ENCODE peak calls at places on chromosomes 5 and 9, in eight cellular contexts. H, J, X, O, Q, G, L and K are unnamed samples.

GRCh38 chr9:79776581-79776980 is 204.8 kb downstream of the TLE4 start:
- DNase-seq in G (peak), X (no peak), H (no peak), Q (no peak), L (no peak), J (no peak), O (no peak), K (no peak)

GRCh38 chr9:107888773-107889227 is 399.2 kb upstream of the KLF4 start:
- DNase-seq in J (no peak), X (peak), O (no peak), G (no peak), H (no peak), Q (no peak), L (no peak), K (peak)

GRCh38 chr9:37146372-37146771 is 26.0 kb downstream of the ZCCHC7 start:
- DNase-seq in X (no peak), H (no peak), G (no peak), O (no peak), Q (no peak), J (no peak), L (no peak), K (no peak)

GRCh38 chr5:144467795-144468194 is 297.1 kb downstream of the KCTD16 start:
- DNase-seq in J (peak), Q (no peak), O (no peak), G (peak), L (peak), H (peak), X (peak), K (peak)

GRCh38 chr5:6750142-6750840 is 37.1 kb downstream of the TENT4A start:
- DNase-seq in Q (no peak), J (no peak), H (no peak), G (no peak), X (no peak), O (peak), L (no peak), K (no peak)

GRCh38 chr5:98365126-98365525 is 408.3 kb upstream of the RGMB start:
- DNase-seq in L (no peak), Q (no peak), H (no peak), J (no peak), G (no peak), O (no peak), X (peak), K (no peak)

GRCh38 chr5:64923151-64923685 is 154.5 kb downstream of the CWC27 start:
- DNase-seq in L (no peak), H (peak), Q (no peak), O (no peak), G (peak), X (peak), J (peak), K (no peak)

GRCh38 chr9:115746496-115746895 is 407.1 kb upstream of the PAPPA start:
- DNase-seq in Q (no peak), O (no peak), J (peak), L (no peak), H (peak), G (no peak), X (no peak), K (no peak)

GRCh38 chr5:64210866-64211265 is 45.2 kb downstream of the RNF180 start:
- DNase-seq in J (peak), O (no peak), H (peak), L (no peak), G (peak), Q (no peak), X (peak), K (peak)

GRCh38 chr9:136662326-136662655 is 425 bp upstream of the EGFL7 start:
- DNase-seq in X (no peak), J (no peak), G (no peak), L (no peak), Q (no peak), H (no peak), O (peak), K (no peak)

GRCh38 chr9:77896269-77897245 is 135.1 kb downstream of the GNAQ start:
- DNase-seq in H (no peak), L (no peak), X (no peak), G (no peak), O (no peak), J (no peak), Q (no peak), K (no peak)

GRCh38 chr9:35342221-35342620 is 147.7 kb upstream of the RUSC2 start:
- DNase-seq in X (peak), Q (no peak), O (no peak), L (no peak), G (peak), J (peak), H (no peak), K (peak)

GRCh38 chr9:122307925-122308324 is 43.2 kb downstream of the MRRF start:
- DNase-seq in J (no peak), H (peak), X (no peak), O (no peak), L (no peak), G (peak), Q (no peak), K (no peak)

GRCh38 chr5:12460493-12461261 is 556.4 kb upstream of the CTNND2 start:
- DNase-seq in X (no peak), G (no peak), H (peak), L (no peak), Q (no peak), O (no peak), J (peak), K (no peak)

GRCh38 chr9:133078486-133078885 is 16.7 kb downstream of the CEL start:
- DNase-seq in Q (no peak), J (no peak), H (no peak), O (no peak), L (no peak), X (no peak), G (no peak), K (no peak)

GRCh38 chr5:134090482-134090881 is 24.0 kb upstream of the TCF7 start:
- DNase-seq in Q (no peak), O (no peak), H (no peak), L (no peak), X (no peak), G (no peak), J (no peak), K (no peak)

GRCh38 chr9:87595605-87596004 is 97.9 kb downstream of the DAPK1 start:
- DNase-seq in J (no peak), O (no peak), X (no peak), L (no peak), G (no peak), Q (no peak), H (no peak), K (no peak)

GRCh38 chr5:113378960-113379541 is 55.7 kb downstream of the TSSK1B start:
- DNase-seq in O (no peak), L (peak), X (peak), J (peak), Q (peak), G (peak), H (peak), K (peak)

GRCh38 chr5:170752257-170753215 is 31.0 kb upstream of the GABRP start:
- DNase-seq in O (no peak), X (no peak), Q (no peak), L (no peak), G (no peak), J (no peak), H (no peak), K (no peak)

GRCh38 chr9:32395483-32396216 is 11.2 kb downstream of the ACO1 start:
- DNase-seq in G (peak), J (peak), L (no peak), X (peak), O (no peak), Q (no peak), H (peak), K (peak)

GRCh38 chr5:59487838-59488729 is 405.4 kb downstream of the PDE4D start:
- DNase-seq in X (no peak), O (no peak), J (no peak), H (no peak), Q (no peak), G (no peak), L (no peak), K (no peak)

GRCh38 chr5:18850159-18850558 is 1137.8 kb downstream of the CDH18 start:
- DNase-seq in Q (no peak), J (no peak), L (no peak), O (no peak), G (no peak), X (no peak), H (no peak), K (no peak)

GRCh38 chr5:63131618-63132285 is 553.1 kb downstream of the LRRC70 start:
- DNase-seq in J (peak), O (no peak), X (peak), H (peak), Q (no peak), L (no peak), G (peak), K (peak)

GRCh38 chr5:74042559-74043357 is 416.8 kb downstream of the ARHGEF28 start:
- DNase-seq in X (peak), J (peak), H (peak), O (no peak), G (peak), Q (no peak), L (no peak), K (peak)

GRCh38 chr5:143161893-143162520 is 241.5 kb downstream of the NR3C1 start:
- DNase-seq in Q (no peak), X (peak), L (no peak), H (no peak), G (peak), O (no peak), J (peak), K (peak)

GRCh38 chr9:110648698-110649097 is 19.9 kb upstream of the MUSK start:
- DNase-seq in G (no peak), L (no peak), X (no peak), H (no peak), Q (no peak), O (no peak), J (no peak), K (no peak)

DNA sequence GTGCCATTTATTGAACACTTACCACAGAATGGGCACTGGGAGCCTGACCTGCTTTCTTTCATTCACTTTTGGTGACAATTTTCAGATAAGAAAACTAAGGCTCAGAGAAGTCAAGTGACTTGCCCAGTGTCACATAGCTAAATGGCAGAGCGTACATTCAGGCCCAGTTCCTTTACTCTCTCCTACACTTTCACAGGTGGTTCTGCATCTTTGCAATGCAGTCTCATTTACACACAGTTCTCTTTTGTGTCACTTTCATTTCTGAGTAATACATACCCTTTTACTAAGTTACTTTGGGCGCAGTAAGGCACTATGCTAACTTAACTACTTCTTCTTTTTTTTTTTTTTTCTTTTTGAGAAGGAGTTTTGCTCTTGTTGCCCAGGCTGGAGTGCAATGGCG is 8.3 kb downstream of the NFIL3 start:
- DNase-seq in H (no peak), Q (no peak), X (no peak), G (no peak), L (no peak), J (no peak), O (no peak), K (no peak)
- H3K4me3 ChIP-seq in H (no peak), Q (no peak), X (no peak), G (no peak), L (no peak), J (no peak), O (no peak), K (no peak)

GRCh38 chr9:22040760-22041159 is 31.7 kb upstream of the CDKN2B start:
- DNase-seq in H (peak), J (peak), L (no peak), Q (no peak), O (no peak), X (peak), G (peak), K (peak)

GRCh38 chr9:22035591-22036011 is 26.5 kb upstream of the CDKN2B start:
- DNase-seq in J (no peak), G (no peak), H (no peak), O (no peak), X (no peak), Q (no peak), L (no peak), K (no peak)

GRCh38 chr9:22036866-22037626 is 27.9 kb upstream of the CDKN2B start:
- DNase-seq in O (no peak), G (peak), J (peak), Q (no peak), X (peak), H (no peak), L (no peak), K (peak)

GRCh38 chr9:22039258-22039657 is 30.2 kb upstream of the CDKN2B start:
- DNase-seq in X (peak), L (no peak), Q (no peak), J (peak), O (no peak), G (no peak), H (no peak), K (no peak)

DNA sequence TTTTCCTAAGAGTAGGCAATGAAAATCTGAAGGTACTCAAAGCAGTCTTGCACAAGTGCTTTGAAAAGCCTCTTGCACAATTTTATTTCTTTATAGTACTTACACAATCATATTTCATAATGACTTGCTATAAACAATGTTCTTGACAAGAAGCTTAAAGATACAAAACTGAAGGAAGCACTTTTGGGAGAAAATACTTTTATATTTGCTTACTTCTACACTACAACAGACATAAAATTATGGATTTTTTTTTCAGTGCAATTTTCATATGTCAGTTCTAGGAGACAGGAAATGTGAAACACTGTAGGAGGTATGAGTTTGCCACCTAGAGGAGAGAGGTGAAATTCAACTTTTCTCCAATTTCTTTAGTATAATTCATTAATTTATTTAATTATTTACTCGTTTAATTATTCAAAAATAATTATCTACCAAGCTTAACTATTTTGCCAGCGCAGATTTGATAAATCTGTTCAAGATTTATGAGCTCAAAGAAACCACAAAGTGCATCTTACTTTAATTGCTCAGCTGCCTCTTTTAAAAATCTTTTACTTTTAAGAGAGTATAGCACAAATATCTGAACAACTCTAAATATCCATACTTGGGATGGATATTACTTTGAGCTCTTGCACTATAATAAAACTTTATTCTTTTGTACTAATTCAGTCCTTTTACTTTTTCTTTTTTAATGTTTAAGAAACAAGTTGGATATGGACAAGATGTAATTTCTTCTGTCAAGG is 29.0 kb upstream of the CDKN2B start:
- DNase-seq in J (peak), L (no peak), G (peak), H (peak), Q (no peak), X (peak), O (no peak), K (peak)
- TF ChIP-seq CTCF in J (peak), L (peak), G (peak), H (peak), Q (no peak), X (peak), O (peak), K (peak)

DNA sequence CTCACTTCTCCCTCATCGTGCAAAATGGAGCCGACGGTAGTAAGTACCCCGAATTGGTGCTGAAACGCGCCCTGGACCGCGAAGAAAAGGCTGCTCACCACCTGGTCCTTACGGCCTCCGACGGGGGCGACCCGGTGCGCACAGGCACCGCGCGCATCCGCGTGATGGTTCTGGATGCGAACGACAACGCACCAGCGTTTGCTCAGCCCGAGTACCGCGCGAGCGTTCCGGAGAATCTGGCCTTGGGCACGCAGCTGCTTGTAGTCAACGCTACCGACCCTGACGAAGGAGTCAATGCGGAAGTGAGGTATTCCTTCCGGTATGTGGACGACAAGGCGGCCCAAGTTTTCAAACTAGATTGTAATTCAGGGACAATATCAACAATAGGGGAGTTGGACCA is 979 bp downstream of the PCDHGA12 start:
- DNase-seq in H (peak), X (peak), O (no peak), J (peak), G (no peak), Q (no peak), L (no peak), K (peak)
- H3K4me3 ChIP-seq in H (peak), X (peak), O (peak), J (peak), G (peak), Q (no peak), L (no peak), K (peak)

DNA sequence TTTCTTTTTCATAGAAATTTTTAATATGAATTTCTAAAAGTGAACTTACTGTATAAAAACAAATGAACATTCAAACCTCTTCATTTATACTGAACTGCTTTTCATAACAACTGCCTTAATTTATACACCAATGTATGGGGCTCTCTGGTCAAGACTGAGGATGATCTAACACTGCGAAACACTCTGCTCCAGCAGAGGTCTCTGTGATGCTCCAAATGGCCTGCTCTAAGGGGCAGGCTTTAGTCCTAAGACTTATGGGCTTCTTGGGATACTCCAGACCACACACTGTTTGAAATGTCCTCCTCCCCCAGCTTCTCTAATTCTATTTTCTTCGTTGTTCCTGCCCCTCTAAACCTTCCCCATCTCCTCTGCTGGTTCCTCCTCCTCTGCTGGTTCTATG is 58.5 kb downstream of the LIFR start:
- DNase-seq in L (no peak), O (no peak), X (peak), Q (no peak), H (peak), G (peak), J (peak), K (peak)
- TF ChIP-seq CTCF in L (peak), O (no peak), X (peak), Q (no peak), H (no peak), G (no peak), J (peak), K (peak)

GRCh38 chr5:55222061-55222818 is 4.9 kb downstream of the MCIDAS start:
- DNase-seq in Q (no peak), H (no peak), L (no peak), G (no peak), O (no peak), X (no peak), J (no peak), K (no peak)

GRCh38 chr5:55223988-55224240 is 3.2 kb downstream of the MCIDAS start:
- DNase-seq in G (no peak), L (no peak), H (no peak), J (no peak), O (no peak), Q (no peak), X (no peak), K (no peak)

GRCh38 chr5:55222819-55223124 is 4.3 kb downstream of the MCIDAS start:
- DNase-seq in H (no peak), J (no peak), X (no peak), G (no peak), Q (no peak), O (no peak), L (no peak), K (no peak)

GRCh38 chr5:55225346-55225745 is 1.8 kb downstream of the MCIDAS start:
- DNase-seq in J (no peak), Q (no peak), G (no peak), X (no peak), O (no peak), L (no peak), H (no peak), K (no peak)

DNA sequence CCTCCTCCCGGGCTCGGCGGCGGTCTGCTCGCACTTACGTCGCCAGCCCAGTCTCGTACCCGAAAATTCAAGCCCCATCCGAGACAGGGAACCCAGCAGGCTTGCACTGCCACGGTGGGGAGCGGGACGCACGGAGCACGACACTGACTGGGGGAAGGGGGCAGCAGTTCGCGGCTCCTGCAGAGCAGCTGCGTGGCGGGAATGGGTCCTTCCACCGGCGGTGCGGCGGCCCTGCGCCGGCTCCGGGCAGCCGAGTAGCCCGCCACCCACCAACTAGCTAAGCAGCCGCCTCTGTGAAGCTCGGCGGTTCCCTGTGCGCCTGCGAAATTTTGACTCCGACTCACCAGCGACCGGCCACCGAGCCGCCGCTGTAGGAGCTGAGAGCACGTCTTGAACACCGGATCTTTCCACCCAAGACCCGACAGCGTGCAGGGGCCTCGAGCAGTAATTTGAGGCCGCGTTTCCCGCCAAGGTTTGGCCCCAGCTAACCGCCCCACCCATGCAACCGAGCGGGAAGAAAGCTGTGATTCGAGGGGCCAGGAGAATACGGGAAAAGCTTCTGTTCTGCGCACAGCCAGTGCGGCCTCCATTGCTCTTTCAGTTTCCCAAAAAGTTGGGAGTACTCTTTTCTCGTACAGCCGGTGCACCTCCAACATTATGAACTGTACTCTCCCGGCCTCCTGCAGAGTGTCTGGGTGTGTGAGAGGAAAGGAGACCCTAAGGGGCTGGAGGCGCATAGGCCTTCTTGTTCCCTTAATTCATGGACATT is 3.7 kb downstream of the MCIDAS start:
- DNase-seq in H (no peak), G (no peak), O (no peak), X (no peak), L (no peak), Q (no peak), J (no peak), K (no peak)
- H3K4me3 ChIP-seq in H (no peak), G (no peak), O (no peak), X (no peak), L (no peak), Q (no peak), J (no peak), K (no peak)